ENCODE peak calls at places on chromosomes 12 and 14, in four cellular contexts. H, I, N and X are unnamed samples.
A peak's percentile ranks its signal among the peaks of the same experiment; 100 is the strongest.

GRCh38 chr12:104602426-104602825 is 145.7 kb downstream of the CHST11 start:
- DNase-seq in N (no peak), H (no peak), I (no peak), X (no peak)

GRCh38 chr12:52494518-52494917 is 1.5 kb upstream of the KRT6A start:
- DNase-seq in I (no peak), N (peak; percentile 92), H (no peak), X (no peak)

GRCh38 chr12:77031745-77032144 is 33.6 kb downstream of the E2F7 start:
- DNase-seq in N (no peak), I (no peak), H (no peak), X (no peak)

GRCh38 chr14:97977711-97978261 is 1180.6 kb downstream of the VRK1 start:
- DNase-seq in N (no peak), H (peak; percentile 69), I (peak; percentile 83), X (no peak)

GRCh38 chr12:67650528-67651379 is 2.2 kb downstream of the DYRK2 start:
- DNase-seq in N (no peak), H (no peak), I (no peak), X (no peak)

GRCh38 chr14:80805136-80805535 is 136.4 kb downstream of the CEP128 start:
- DNase-seq in N (no peak), H (no peak), I (no peak), X (peak; percentile 33)

GRCh38 chr14:97625512-97625911 is 828.3 kb downstream of the VRK1 start:
- DNase-seq in I (no peak), N (no peak), H (no peak), X (no peak)

GRCh38 chr14:90381999-90382451 is 14.8 kb upstream of the CALM1 start:
- DNase-seq in I (peak; percentile 69), H (no peak), N (no peak), X (no peak)

GRCh38 chr14:106210650-106211049 is 684.3 kb downstream of the TMEM121 start:
- DNase-seq in I (no peak), H (no peak), N (peak; percentile 87), X (no peak)

GRCh38 chr14:93975791-93976476 is 436 bp downstream of the ASB2 start:
- DNase-seq in H (no peak), I (no peak), N (no peak), X (no peak)

GRCh38 chr12:58925733-58926113 is 5.4 kb upstream of the LRIG3 start:
- DNase-seq in I (no peak), N (no peak), H (no peak), X (no peak)

DNA sequence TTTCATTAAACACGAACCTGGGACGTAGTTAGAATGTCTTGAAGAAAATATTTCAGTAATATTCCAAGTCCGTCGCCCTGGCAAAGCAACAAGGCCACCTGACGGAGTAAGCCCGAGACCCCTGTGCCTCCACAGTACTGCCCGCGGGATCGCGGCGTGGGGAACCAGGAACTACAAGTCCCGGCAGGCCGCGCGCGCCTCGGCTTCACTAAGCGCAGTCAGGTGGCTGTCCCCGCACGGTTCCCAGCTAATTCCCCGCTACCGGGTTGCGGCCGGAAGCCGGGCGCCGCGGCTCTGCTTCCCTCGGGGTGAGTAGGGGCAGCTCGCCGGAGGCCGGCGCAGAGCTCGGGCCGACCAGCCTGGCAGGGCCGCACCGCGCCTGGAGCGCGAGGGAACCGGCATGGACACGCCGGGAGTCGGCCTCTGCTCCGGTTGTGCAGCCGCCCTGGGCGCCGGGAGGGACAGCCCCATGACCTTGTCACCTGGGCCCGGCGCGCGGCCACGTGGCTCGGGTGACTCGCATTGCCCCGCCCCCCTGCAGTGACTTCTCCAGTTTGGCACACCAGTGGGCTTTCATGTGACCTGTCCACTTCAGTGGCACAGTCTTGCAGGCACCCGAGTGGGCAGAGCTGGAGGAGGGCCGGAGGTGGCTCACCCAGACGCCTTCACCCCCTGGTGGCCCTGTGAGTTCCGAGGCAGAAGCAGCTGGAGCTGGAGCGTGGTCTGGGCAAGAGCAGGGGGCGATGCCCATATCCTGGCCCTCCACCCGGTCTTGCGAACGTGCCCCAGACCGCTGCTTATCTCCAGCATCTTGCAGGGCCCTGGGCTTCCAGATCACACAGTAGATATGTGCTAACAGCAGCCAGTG is at the start of gene ADCK1:
- DNase-seq in I (peak; percentile 89), N (peak; percentile 97), H (peak; percentile 68), X (peak; percentile 61)
- TF ChIP-seq CTCF in I (no peak), N (peak; percentile 59), H (peak; percentile 38), X (peak; percentile 68)

GRCh38 chr12:116881867-116882507 is 746 bp upstream of the HRK start:
- DNase-seq in I (no peak), H (no peak), N (no peak), X (no peak)

GRCh38 chr12:116880213-116880816 is 926 bp downstream of the HRK start:
- DNase-seq in H (no peak), N (no peak), I (no peak), X (no peak)

GRCh38 chr12:116880817-116881324 is 370 bp downstream of the HRK start:
- DNase-seq in N (no peak), I (peak; percentile 43), H (no peak), X (no peak)

GRCh38 chr12:116881325-116881866 is at the start of gene HRK:
- DNase-seq in I (peak; percentile 20), H (no peak), N (no peak), X (no peak)

DNA sequence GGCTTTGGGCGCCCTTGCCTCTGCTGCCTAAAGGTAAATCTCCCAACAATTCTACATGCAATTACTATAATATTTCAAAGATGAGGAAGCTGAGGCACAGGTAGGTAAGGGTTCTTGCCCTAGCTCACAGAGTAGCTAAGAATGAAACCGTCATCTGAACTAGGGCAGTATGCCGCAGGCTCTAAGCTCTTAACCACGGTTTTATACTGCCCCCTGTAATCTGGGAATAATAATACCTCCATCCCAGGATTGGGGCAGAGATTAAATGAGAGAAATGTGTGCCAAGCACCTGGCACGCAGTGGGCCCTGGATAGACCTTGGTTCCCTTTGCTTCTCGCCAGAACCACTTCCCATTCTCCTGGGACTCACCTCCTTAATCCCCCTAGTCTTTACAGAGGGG is 1.5 kb upstream of the HRK start:
- DNase-seq in H (no peak), N (no peak), I (no peak), X (peak; percentile 48)
- TF ChIP-seq CTCF in H (no peak), N (peak; percentile 33), I (no peak), X (peak; percentile 69)

GRCh38 chr12:121356657-121357056 is 4.4 kb upstream of the ANAPC5 start:
- DNase-seq in H (no peak), N (no peak), I (no peak), X (no peak)

GRCh38 chr12:121346747-121347146 is 5.5 kb downstream of the ANAPC5 start:
- DNase-seq in H (no peak), N (no peak), I (no peak), X (no peak)

GRCh38 chr12:121357331-121357730 is 5.1 kb upstream of the ANAPC5 start:
- DNase-seq in H (no peak), I (no peak), N (no peak), X (no peak)

GRCh38 chr12:121355818-121356217 is 3.6 kb upstream of the ANAPC5 start:
- DNase-seq in N (no peak), I (no peak), H (no peak), X (no peak)

GRCh38 chr12:121352053-121353018 is at the start of gene ANAPC5:
- DNase-seq in H (peak; percentile 81), N (peak; percentile 99), I (peak; percentile 95), X (peak; percentile 99)
- TF ChIP-seq CTCF in H (peak; percentile 20), N (no peak), I (no peak), X (no peak)

DNA sequence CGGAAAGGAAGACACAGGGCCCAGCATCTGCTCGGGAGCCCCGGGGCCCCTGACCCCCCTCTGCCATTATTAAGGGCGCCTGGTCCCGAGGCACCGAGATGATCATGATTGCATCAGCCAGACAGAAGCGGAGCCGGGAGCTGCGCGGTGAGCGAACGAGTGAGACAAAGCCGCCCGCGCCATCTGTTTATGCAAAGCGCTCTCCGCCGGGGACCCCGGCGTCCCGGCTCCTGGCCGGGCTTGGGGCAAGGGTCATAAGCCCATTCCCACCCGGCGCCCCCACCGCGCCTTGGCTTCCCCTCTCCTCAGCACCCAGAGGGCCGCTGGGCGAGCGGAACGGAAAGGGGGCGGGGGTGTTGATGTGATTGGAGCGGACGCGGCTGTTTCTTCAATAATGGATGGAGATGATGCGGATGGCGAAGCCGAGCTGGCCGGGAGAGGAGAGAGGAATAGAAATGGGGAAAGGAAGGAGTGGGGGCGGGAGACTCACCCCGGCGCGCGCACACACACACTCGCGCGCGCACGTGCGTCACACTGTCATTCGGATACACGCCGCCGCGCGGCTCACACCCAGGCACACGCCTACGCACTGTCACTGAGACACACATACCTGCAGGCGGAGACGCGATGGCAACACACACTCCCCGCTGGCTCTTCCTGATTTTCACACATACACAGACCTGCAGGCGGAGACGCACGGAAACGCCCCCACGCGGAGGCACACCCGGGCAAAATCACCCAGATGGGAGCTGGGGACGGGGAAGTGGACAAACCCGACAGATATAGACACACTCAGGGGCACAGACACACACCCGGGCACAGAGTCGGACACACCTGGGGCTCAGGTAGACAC is 10.7 kb downstream of the STAC3 start:
- DNase-seq in N (no peak), H (peak; percentile 66), I (peak; percentile 76), X (peak; percentile 39)
- TF ChIP-seq CTCF in N (no peak), H (peak; percentile 23), I (no peak), X (no peak)

GRCh38 chr12:88325828-88326214 is 183.7 kb downstream of the TMTC3 start:
- DNase-seq in H (no peak), N (no peak), I (no peak), X (peak; percentile 59)
- TF ChIP-seq CTCF in H (no peak), N (no peak), I (no peak), X (no peak)

GRCh38 chr14:52360831-52361230 is 46.7 kb downstream of the PTGER2 start:
- DNase-seq in N (no peak), I (no peak), H (no peak), X (no peak)
- TF ChIP-seq CTCF in N (no peak), I (no peak), H (no peak), X (no peak)